ENCODE peak calls at places on chromosomes 5 and 9, in nine cellular contexts. One of them, this sample, is unnamed.

GRCh38 chr5:141637693-141638419 is 1.1 kb downstream of the RELL2 start:
- DNase-seq in Caco-2: peak; percentile 77
- DNase-seq in MM.1S: peak; percentile 48
- DNase-seq in HFF-Myc: no peak
- DNase-seq in HL-60: peak; percentile 37
- DNase-seq in spleen: peak; percentile 92
- DNase-seq in foreskin fibroblast: peak; percentile 75
- DNase-seq in HFFc6: no peak
- DNase-seq in neural crest cell: peak; percentile 62
- DNase-seq in this sample: peak; percentile 66

GRCh38 chr9:133164209-133164590 is 486 bp upstream of the GBGT1 start:
- DNase-seq in Caco-2: peak; percentile 8
- DNase-seq in MM.1S: no peak
- DNase-seq in HFF-Myc: no peak
- DNase-seq in HL-60: no peak
- DNase-seq in spleen: no peak
- DNase-seq in foreskin fibroblast: no peak
- DNase-seq in HFFc6: no peak
- DNase-seq in neural crest cell: no peak
- DNase-seq in this sample: no peak

GRCh38 chr5:151157426-151158286 is at the start of gene ANXA6:
- DNase-seq in Caco-2: peak; percentile 83
- DNase-seq in MM.1S: peak; percentile 73
- DNase-seq in HFF-Myc: no peak
- DNase-seq in HL-60: peak; percentile 75
- DNase-seq in spleen: peak; percentile 96
- DNase-seq in foreskin fibroblast: peak; percentile 95
- DNase-seq in HFFc6: peak; percentile 65
- DNase-seq in neural crest cell: peak; percentile 65
- DNase-seq in this sample: peak; percentile 81

GRCh38 chr9:35972093-35972492 is 14.1 kb upstream of the OR2S2 start:
- DNase-seq in Caco-2: no peak
- DNase-seq in MM.1S: no peak
- DNase-seq in HFF-Myc: no peak
- DNase-seq in HL-60: no peak
- DNase-seq in spleen: no peak
- DNase-seq in foreskin fibroblast: peak; percentile 16
- DNase-seq in HFFc6: no peak
- DNase-seq in neural crest cell: peak; percentile 16
- DNase-seq in this sample: no peak

GRCh38 chr5:10563940-10564837 is at the start of gene ANKRD33B:
- DNase-seq in Caco-2: peak; percentile 82
- DNase-seq in MM.1S: peak; percentile 88
- DNase-seq in HFF-Myc: no peak
- DNase-seq in HL-60: peak; percentile 94
- DNase-seq in spleen: peak; percentile 94
- DNase-seq in foreskin fibroblast: peak; percentile 82
- DNase-seq in HFFc6: peak; percentile 29
- DNase-seq in neural crest cell: peak; percentile 46
- DNase-seq in this sample: peak; percentile 92

GRCh38 chr5:61280766-61281427 is 51.2 kb upstream of the ZSWIM6 start:
- DNase-seq in Caco-2: no peak
- DNase-seq in MM.1S: no peak
- DNase-seq in HFF-Myc: no peak
- DNase-seq in HL-60: no peak
- DNase-seq in spleen: no peak
- DNase-seq in foreskin fibroblast: no peak
- DNase-seq in HFFc6: no peak
- DNase-seq in neural crest cell: no peak
- DNase-seq in this sample: no peak

GRCh38 chr5:135065306-135066265 is 31.6 kb upstream of the PITX1 start:
- DNase-seq in Caco-2: peak; percentile 35
- DNase-seq in MM.1S: no peak
- DNase-seq in HFF-Myc: no peak
- DNase-seq in HL-60: no peak
- DNase-seq in spleen: peak; percentile 66
- DNase-seq in foreskin fibroblast: no peak
- DNase-seq in HFFc6: no peak
- DNase-seq in neural crest cell: no peak
- DNase-seq in this sample: no peak

GRCh38 chr5:158641016-158641415 is 458.7 kb downstream of the EBF1 start:
- DNase-seq in Caco-2: no peak
- DNase-seq in MM.1S: no peak
- DNase-seq in HFF-Myc: no peak
- DNase-seq in HL-60: no peak
- DNase-seq in spleen: no peak
- DNase-seq in foreskin fibroblast: peak; percentile 20
- DNase-seq in HFFc6: no peak
- DNase-seq in neural crest cell: no peak
- DNase-seq in this sample: no peak

GRCh38 chr9:113559834-113560620 is 96.5 kb downstream of the RGS3 start:
- DNase-seq in Caco-2: no peak
- DNase-seq in MM.1S: no peak
- DNase-seq in HFF-Myc: no peak
- DNase-seq in HL-60: no peak
- DNase-seq in spleen: peak; percentile 61
- DNase-seq in foreskin fibroblast: no peak
- DNase-seq in HFFc6: no peak
- DNase-seq in neural crest cell: no peak
- DNase-seq in this sample: no peak

GRCh38 chr5:78899922-78900362 is 85.2 kb downstream of the ARSB start:
- DNase-seq in Caco-2: peak; percentile 71
- DNase-seq in MM.1S: peak; percentile 29
- DNase-seq in HFF-Myc: no peak
- DNase-seq in HL-60: peak; percentile 62
- DNase-seq in spleen: no peak
- DNase-seq in foreskin fibroblast: peak; percentile 81
- DNase-seq in HFFc6: peak; percentile 50
- DNase-seq in neural crest cell: peak; percentile 14
- DNase-seq in this sample: peak; percentile 40

GRCh38 chr9:122201641-122202040 is 27.1 kb downstream of the LHX6 start:
- DNase-seq in Caco-2: no peak
- DNase-seq in MM.1S: no peak
- DNase-seq in HFF-Myc: no peak
- DNase-seq in HL-60: no peak
- DNase-seq in spleen: peak; percentile 43
- DNase-seq in foreskin fibroblast: peak; percentile 54
- DNase-seq in HFFc6: peak; percentile 28
- DNase-seq in neural crest cell: no peak
- DNase-seq in this sample: no peak

GRCh38 chr5:30932611-30933010 is 260.9 kb upstream of the CDH6 start:
- DNase-seq in Caco-2: no peak
- DNase-seq in MM.1S: no peak
- DNase-seq in HFF-Myc: no peak
- DNase-seq in HL-60: no peak
- DNase-seq in spleen: no peak
- DNase-seq in foreskin fibroblast: no peak
- DNase-seq in HFFc6: no peak
- DNase-seq in neural crest cell: no peak
- DNase-seq in this sample: no peak

GRCh38 chr9:68546596-68547390 is 6.1 kb upstream of the TMEM252 start:
- DNase-seq in Caco-2: no peak
- DNase-seq in MM.1S: peak; percentile 84
- DNase-seq in HFF-Myc: no peak
- DNase-seq in HL-60: peak; percentile 91
- DNase-seq in spleen: no peak
- DNase-seq in foreskin fibroblast: no peak
- DNase-seq in HFFc6: no peak
- DNase-seq in neural crest cell: no peak
- DNase-seq in this sample: peak; percentile 49

GRCh38 chr9:116084497-116084896 is 69.1 kb upstream of the PAPPA start:
- DNase-seq in Caco-2: no peak
- DNase-seq in MM.1S: no peak
- DNase-seq in HFF-Myc: no peak
- DNase-seq in HL-60: no peak
- DNase-seq in spleen: no peak
- DNase-seq in foreskin fibroblast: no peak
- DNase-seq in HFFc6: no peak
- DNase-seq in neural crest cell: no peak
- DNase-seq in this sample: no peak

GRCh38 chr9:34896112-34896511 is 62.0 kb upstream of the PHF24 start:
- DNase-seq in Caco-2: no peak
- DNase-seq in MM.1S: no peak
- DNase-seq in HFF-Myc: no peak
- DNase-seq in HL-60: no peak
- DNase-seq in spleen: no peak
- DNase-seq in foreskin fibroblast: peak; percentile 4
- DNase-seq in HFFc6: no peak
- DNase-seq in neural crest cell: no peak
- DNase-seq in this sample: no peak

GRCh38 chr9:137606734-137607138 is 1.2 kb downstream of the ARRDC1 start:
- DNase-seq in Caco-2: no peak
- DNase-seq in MM.1S: no peak
- DNase-seq in HFF-Myc: no peak
- DNase-seq in HL-60: no peak
- DNase-seq in spleen: peak; percentile 90
- DNase-seq in foreskin fibroblast: peak; percentile 39
- DNase-seq in HFFc6: no peak
- DNase-seq in neural crest cell: no peak
- DNase-seq in this sample: no peak

GRCh38 chr5:87435144-87435694 is 22.5 kb upstream of the CCNH start:
- DNase-seq in Caco-2: no peak
- DNase-seq in MM.1S: no peak
- DNase-seq in HFF-Myc: no peak
- DNase-seq in HL-60: no peak
- DNase-seq in spleen: no peak
- DNase-seq in foreskin fibroblast: no peak
- DNase-seq in HFFc6: no peak
- DNase-seq in neural crest cell: no peak
- DNase-seq in this sample: no peak

GRCh38 chr9:21813575-21814473 is 11.4 kb downstream of the MTAP start:
- DNase-seq in Caco-2: peak; percentile 44
- DNase-seq in MM.1S: peak; percentile 63
- DNase-seq in HFF-Myc: peak; percentile 52
- DNase-seq in HL-60: peak; percentile 65
- DNase-seq in spleen: no peak
- DNase-seq in foreskin fibroblast: peak; percentile 87
- DNase-seq in HFFc6: peak; percentile 74
- DNase-seq in neural crest cell: peak; percentile 51
- DNase-seq in this sample: peak; percentile 44

GRCh38 chr9:34522091-34522887 is 501 bp downstream of the ENHO start:
- DNase-seq in Caco-2: no peak
- DNase-seq in MM.1S: no peak
- DNase-seq in HFF-Myc: no peak
- DNase-seq in HL-60: no peak
- DNase-seq in spleen: no peak
- DNase-seq in foreskin fibroblast: no peak
- DNase-seq in HFFc6: no peak
- DNase-seq in neural crest cell: no peak
- DNase-seq in this sample: no peak

GRCh38 chr5:177473461-177473991 is at the start of gene DBN1:
- DNase-seq in Caco-2: no peak
- DNase-seq in MM.1S: no peak
- DNase-seq in HFF-Myc: no peak
- DNase-seq in HL-60: no peak
- DNase-seq in spleen: no peak
- DNase-seq in foreskin fibroblast: peak; percentile 85
- DNase-seq in HFFc6: no peak
- DNase-seq in neural crest cell: no peak
- DNase-seq in this sample: peak; percentile 87

GRCh38 chr9:2066312-2067273 is 51.4 kb downstream of the SMARCA2 start:
- DNase-seq in Caco-2: no peak
- DNase-seq in MM.1S: no peak
- DNase-seq in HFF-Myc: no peak
- DNase-seq in HL-60: no peak
- DNase-seq in spleen: no peak
- DNase-seq in foreskin fibroblast: peak; percentile 72
- DNase-seq in HFFc6: peak; percentile 76
- DNase-seq in neural crest cell: no peak
- DNase-seq in this sample: no peak
- TF ChIP-seq CTCF in Caco-2: no peak
- TF ChIP-seq CTCF in MM.1S: peak; percentile 23
- TF ChIP-seq CTCF in HFF-Myc: peak; percentile 9
- TF ChIP-seq CTCF in HL-60: no peak
- TF ChIP-seq CTCF in spleen: peak; percentile 50
- TF ChIP-seq CTCF in foreskin fibroblast: peak; percentile 22
- TF ChIP-seq CTCF in HFFc6: peak; percentile 63
- TF ChIP-seq CTCF in neural crest cell: no peak
- TF ChIP-seq CTCF in this sample: no peak

GRCh38 chr5:110255194-110255593 is 471.3 kb downstream of the TMEM232 start:
- DNase-seq in Caco-2: no peak
- DNase-seq in MM.1S: no peak
- DNase-seq in HFF-Myc: no peak
- DNase-seq in HL-60: no peak
- DNase-seq in spleen: no peak
- DNase-seq in foreskin fibroblast: no peak
- DNase-seq in HFFc6: no peak
- DNase-seq in neural crest cell: no peak
- DNase-seq in this sample: no peak
- TF ChIP-seq CTCF in Caco-2: no peak
- TF ChIP-seq CTCF in MM.1S: no peak
- TF ChIP-seq CTCF in HFF-Myc: no peak
- TF ChIP-seq CTCF in HL-60: no peak
- TF ChIP-seq CTCF in spleen: no peak
- TF ChIP-seq CTCF in foreskin fibroblast: no peak
- TF ChIP-seq CTCF in HFFc6: no peak
- TF ChIP-seq CTCF in neural crest cell: no peak
- TF ChIP-seq CTCF in this sample: no peak

GRCh38 chr5:175444060-175444904 is at the start of gene DRD1:
- DNase-seq in Caco-2: no peak
- DNase-seq in MM.1S: peak; percentile 66
- DNase-seq in HFF-Myc: no peak
- DNase-seq in HL-60: no peak
- DNase-seq in spleen: peak; percentile 81
- DNase-seq in foreskin fibroblast: peak; percentile 53
- DNase-seq in HFFc6: no peak
- DNase-seq in neural crest cell: peak; percentile 66
- DNase-seq in this sample: peak; percentile 73
- TF ChIP-seq CTCF in Caco-2: peak; percentile 40
- TF ChIP-seq CTCF in MM.1S: peak; percentile 67
- TF ChIP-seq CTCF in HFF-Myc: peak; percentile 62
- TF ChIP-seq CTCF in HL-60: peak; percentile 33
- TF ChIP-seq CTCF in spleen: peak; percentile 79
- TF ChIP-seq CTCF in foreskin fibroblast: peak; percentile 41
- TF ChIP-seq CTCF in HFFc6: peak; percentile 87
- TF ChIP-seq CTCF in neural crest cell: peak; percentile 85
- TF ChIP-seq CTCF in this sample: peak; percentile 63

DNA sequence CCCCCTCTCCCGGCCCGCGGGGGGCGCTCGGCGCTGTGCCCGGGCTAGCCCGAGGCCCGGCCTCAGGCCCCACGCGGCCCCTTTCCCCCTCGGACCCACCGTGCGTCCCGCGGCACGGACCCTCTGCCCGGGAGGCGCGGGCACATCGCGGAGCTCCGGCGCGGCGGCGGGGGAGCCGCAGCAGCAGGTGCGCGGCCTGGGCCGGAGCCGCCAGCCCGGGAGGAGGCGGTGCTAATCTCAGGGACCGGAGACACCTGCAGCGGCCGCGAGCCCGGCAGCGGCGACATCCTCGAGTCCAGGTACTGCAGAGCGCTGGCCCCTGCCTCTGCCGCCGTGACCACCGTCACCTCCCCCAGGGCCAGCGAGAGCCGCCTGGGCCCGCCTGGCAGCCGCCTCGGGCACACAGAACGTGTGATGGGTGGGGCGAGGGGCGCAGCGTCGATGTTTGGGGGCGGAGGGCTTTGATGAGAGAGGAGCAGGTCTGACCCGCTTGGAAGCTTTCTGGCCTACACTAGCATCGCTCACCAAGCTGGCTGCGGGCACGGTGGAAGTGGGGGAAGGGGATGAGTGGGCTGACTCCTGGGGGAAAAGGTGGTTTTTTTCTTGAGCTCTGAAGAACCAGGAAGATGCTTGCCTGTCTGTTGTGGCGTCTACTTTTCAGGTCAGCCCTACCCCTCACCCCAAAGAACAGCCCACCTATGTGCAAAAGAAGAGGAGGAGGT is 524 bp downstream of the CYFIP2 start:
- DNase-seq in Caco-2: no peak
- DNase-seq in MM.1S: peak; percentile 81
- DNase-seq in HFF-Myc: no peak
- DNase-seq in HL-60: no peak
- DNase-seq in spleen: peak; percentile 94
- DNase-seq in foreskin fibroblast: peak; percentile 29
- DNase-seq in HFFc6: no peak
- DNase-seq in neural crest cell: no peak
- DNase-seq in this sample: peak; percentile 61
- TF ChIP-seq CTCF in Caco-2: no peak
- TF ChIP-seq CTCF in MM.1S: no peak
- TF ChIP-seq CTCF in HFF-Myc: no peak
- TF ChIP-seq CTCF in HL-60: no peak
- TF ChIP-seq CTCF in spleen: peak; percentile 19
- TF ChIP-seq CTCF in foreskin fibroblast: no peak
- TF ChIP-seq CTCF in HFFc6: peak; percentile 30
- TF ChIP-seq CTCF in neural crest cell: peak; percentile 34
- TF ChIP-seq CTCF in this sample: peak; percentile 29

This sample was measured in GM10248.